ENCODE peak calls at places on chromosome 20, in eight cellular contexts. H, U, P, E, F, X, A and K are unnamed samples.

GRCh38 chr20:22346716-22347115 is 237.7 kb downstream of the FOXA2 start:
- DNase-seq in H (no peak), E (no peak), A (no peak), F (no peak), P (no peak), X (no peak), U (no peak), K (no peak)

GRCh38 chr20:57048027-57048869 is 218.2 kb downstream of the BMP7 start:
- DNase-seq in P (no peak), X (peak), E (peak), H (no peak), A (no peak), U (no peak), F (no peak), K (no peak)

GRCh38 chr20:40868568-40869223 is 159.9 kb upstream of the TOP1 start:
- DNase-seq in H (no peak), U (no peak), E (no peak), A (no peak), F (no peak), X (no peak), P (no peak), K (no peak)

GRCh38 chr20:14498809-14499208 is 161.4 kb upstream of the FLRT3 start:
- DNase-seq in F (no peak), P (no peak), U (no peak), E (peak), A (no peak), H (no peak), X (no peak), K (no peak)

GRCh38 chr20:5691918-5692618 is 58.1 kb upstream of the SHLD1 start:
- DNase-seq in F (no peak), E (peak), H (no peak), A (no peak), U (no peak), X (no peak), P (no peak), K (no peak)

GRCh38 chr20:14526891-14527290 is 189.5 kb upstream of the FLRT3 start:
- DNase-seq in X (no peak), H (no peak), A (no peak), P (no peak), F (no peak), E (no peak), U (no peak), K (no peak)

GRCh38 chr20:4730782-4731181 is 9.1 kb downstream of the PRND start:
- DNase-seq in E (peak), A (no peak), H (no peak), P (no peak), U (no peak), F (no peak), X (no peak), K (no peak)

GRCh38 chr20:35007413-35007812 is 51.7 kb downstream of the MYH7B start:
- DNase-seq in X (no peak), E (no peak), A (peak), P (no peak), H (no peak), F (no peak), U (no peak), K (peak)

GRCh38 chr20:49361872-49362663 is 84.2 kb upstream of the ZNFX1 start:
- DNase-seq in A (no peak), X (no peak), U (peak), F (no peak), E (no peak), H (no peak), P (no peak), K (no peak)

GRCh38 chr20:36153754-36154695 is 515 bp upstream of the EPB41L1 start:
- DNase-seq in X (no peak), U (peak), F (no peak), P (peak), H (no peak), A (peak), E (peak), K (peak)

GRCh38 chr20:14142171-14142570 is 146.9 kb downstream of the MACROD2 start:
- DNase-seq in H (peak), F (no peak), E (peak), P (no peak), A (no peak), X (no peak), U (peak), K (peak)